ENCODE peak calls at places on chromosomes 5 and 9, in four cellular contexts. Y is naive thymus-derived CD4-positive, alpha-beta T cell; B is body of pancreas; G is H1. X is an unnamed sample.

GRCh38 chr5:65395526-65396155 is 86.1 kb downstream of the ADAMTS6 start:
- DNase-seq in Y (no peak), G (no peak), B (no peak), X (no peak)

GRCh38 chr9:94758844-94759243 is 32.3 kb downstream of the AOPEP start:
- DNase-seq in B (no peak), Y (no peak), G (no peak), X (no peak)

GRCh38 chr9:126151671-126152050 is 175.0 kb upstream of the MVB12B start:
- DNase-seq in B (no peak), G (no peak), Y (no peak), X (no peak)

GRCh38 chr9:36327903-36328302 is 69.7 kb upstream of the GNE start:
- DNase-seq in G (no peak), B (no peak), Y (no peak), X (no peak)

GRCh38 chr5:6187501-6187900 is 190.8 kb downstream of the MED10 start:
- DNase-seq in G (no peak), Y (no peak), B (no peak), X (no peak)

GRCh38 chr5:7271728-7272127 is 124.2 kb upstream of the ADCY2 start:
- DNase-seq in Y (no peak), B (no peak), G (no peak), X (no peak)

GRCh38 chr5:142747034-142747433 is 23.1 kb upstream of the ARHGAP26 start:
- DNase-seq in G (no peak), B (no peak), Y (no peak), X (no peak)

GRCh38 chr5:65760504-65761275 is 38.7 kb downstream of the NLN start:
- DNase-seq in Y (peak), G (no peak), B (peak), X (peak)

GRCh38 chr9:111399772-111400563 is 69.9 kb upstream of the OR2K2 start:
- DNase-seq in Y (no peak), G (peak), B (peak), X (no peak)

GRCh38 chr9:120109242-120109641 is 470.7 kb downstream of the CDK5RAP2 start:
- DNase-seq in B (no peak), G (peak), Y (no peak), X (no peak)

GRCh38 chr9:68625559-68625958 is 79.5 kb upstream of the PIP5K1B start:
- DNase-seq in G (no peak), B (peak), Y (no peak), X (no peak)

GRCh38 chr5:15387931-15388330 is 112.0 kb upstream of the FBXL7 start:
- DNase-seq in G (no peak), Y (no peak), B (no peak), X (no peak)

GRCh38 chr9:132301521-132301920 is 53.3 kb downstream of the SETX start:
- DNase-seq in Y (no peak), B (no peak), G (no peak), X (no peak)

GRCh38 chr5:28165116-28165515 is 1126.7 kb upstream of the CDH9 start:
- DNase-seq in Y (no peak), G (no peak), B (no peak), X (no peak)

GRCh38 chr5:147223951-147224791 is 10.7 kb upstream of the STK32A start:
- DNase-seq in Y (no peak), G (no peak), B (peak), X (peak)

GRCh38 chr9:121538221-121538620 is 38.6 kb upstream of the GGTA1 start:
- DNase-seq in G (no peak), B (no peak), Y (no peak), X (no peak)

GRCh38 chr5:138054863-138055558 is 22.1 kb upstream of the FAM13B start:
- DNase-seq in G (no peak), B (no peak), Y (no peak), X (no peak)

GRCh38 chr5:161058751-161059150 is 206.7 kb upstream of the ATP10B start:
- DNase-seq in Y (no peak), G (no peak), B (no peak), X (no peak)

GRCh38 chr9:16012621-16013020 is 459.8 kb downstream of the CCDC171 start:
- DNase-seq in B (no peak), G (no peak), Y (no peak), X (no peak)

GRCh38 chr5:3510642-3511041 is 85.0 kb upstream of the IRX1 start:
- DNase-seq in Y (no peak), G (no peak), B (no peak), X (no peak)

GRCh38 chr5:112546946-112547647 is 128.0 kb upstream of the EPB41L4A start:
- DNase-seq in G (no peak), Y (no peak), B (no peak), X (no peak)

GRCh38 chr5:41856644-41857491 is 13.4 kb downstream of the OXCT1 start:
- DNase-seq in G (peak), B (peak), Y (peak), X (peak)

GRCh38 chr5:107555425-107556090 is 115.2 kb downstream of the EFNA5 start:
- DNase-seq in G (no peak), Y (no peak), B (no peak), X (no peak)

GRCh38 chr5:130974284-130974683 is 190.8 kb downstream of the HINT1 start:
- DNase-seq in Y (no peak), B (no peak), G (no peak), X (no peak)

GRCh38 chr9:22049411-22049810 is 40.3 kb upstream of the CDKN2B start:
- DNase-seq in Y (no peak), B (no peak), G (no peak), X (no peak)

GRCh38 chr5:139707445-139708003 is 59.4 kb downstream of the CXXC5 start:
- DNase-seq in Y (no peak), G (no peak), B (no peak), X (no peak)

GRCh38 chr9:107707419-107707837 is 217.9 kb upstream of the KLF4 start:
- DNase-seq in Y (no peak), B (no peak), G (no peak), X (no peak)

GRCh38 chr5:28927559-28928326 is 1889.4 kb upstream of the CDH9 start:
- DNase-seq in G (no peak), Y (no peak), B (no peak), X (no peak)

GRCh38 chr5:167582263-167582662 is 709.2 kb upstream of the WWC1 start:
- DNase-seq in Y (no peak), B (no peak), G (no peak), X (no peak)

GRCh38 chr9:70510157-70510770 is 95.8 kb upstream of the KLF9 start:
- DNase-seq in B (peak), Y (no peak), G (peak), X (peak)

GRCh38 chr5:150642567-150642927 is 2.1 kb downstream of the SYNPO start:
- DNase-seq in Y (no peak), G (no peak), B (peak), X (peak)

GRCh38 chr9:99112750-99113417 is 8.0 kb downstream of the TGFBR1 start:
- DNase-seq in B (no peak), G (no peak), Y (peak), X (no peak)

GRCh38 chr9:16561121-16561520 is 309.3 kb downstream of the BNC2 start:
- DNase-seq in Y (no peak), G (no peak), B (no peak), X (no peak)

GRCh38 chr9:2231831-2232230 is 216.7 kb downstream of the SMARCA2 start:
- DNase-seq in Y (no peak), B (no peak), G (no peak), X (peak)

GRCh38 chr5:10456583-10457562 is 15.2 kb downstream of the ROPN1L start:
- DNase-seq in G (no peak), B (no peak), Y (no peak), X (no peak)

DNA sequence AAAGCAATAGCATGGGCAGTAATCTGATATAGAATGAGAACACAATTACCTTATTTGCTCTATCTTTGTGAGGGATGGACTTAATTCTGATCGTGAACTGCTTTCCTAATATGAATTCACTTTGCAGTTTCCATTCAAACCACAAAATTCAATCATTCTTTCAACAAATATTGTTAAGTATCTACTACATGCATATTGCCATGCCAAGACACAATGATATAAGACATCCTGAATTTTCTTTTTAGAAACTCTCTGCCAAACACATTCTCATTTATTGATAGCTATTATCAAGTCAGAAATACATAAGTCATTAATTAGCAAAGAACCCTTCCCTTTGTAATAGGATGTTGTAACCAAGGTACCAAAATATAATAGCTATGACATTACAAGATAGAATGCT is 121.6 kb upstream of the TARS1 start:
- DNase-seq in B (no peak), G (no peak), Y (no peak), X (no peak)
- H3K27ac ChIP-seq in B (no peak), G (no peak), Y (no peak), X (peak)

GRCh38 chr5:173237821-173238220 is 2.8 kb upstream of the NKX2-5 start:
- DNase-seq in Y (no peak), G (no peak), B (no peak), X (no peak)
- H3K4me3 ChIP-seq in Y (no peak), G (no peak), B (no peak), X (no peak)

GRCh38 chr5:119289413-119289812 is 66.4 kb upstream of the TNFAIP8 start:
- DNase-seq in B (no peak), Y (no peak), G (no peak), X (no peak)
- H3K27ac ChIP-seq in B (peak), Y (peak), G (no peak), X (no peak)

GRCh38 chr5:176653986-176654385 is 6.7 kb downstream of the TSPAN17 start:
- DNase-seq in Y (no peak), G (no peak), B (no peak), X (no peak)

GRCh38 chr5:176653401-176653800 is 6.1 kb downstream of the TSPAN17 start:
- DNase-seq in G (no peak), B (no peak), Y (no peak), X (no peak)

GRCh38 chr5:176650354-176650884 is 3.1 kb downstream of the TSPAN17 start:
- DNase-seq in B (no peak), Y (no peak), G (no peak), X (no peak)

GRCh38 chr5:176652136-176652535 is 4.9 kb downstream of the TSPAN17 start:
- DNase-seq in G (no peak), Y (no peak), B (no peak), X (no peak)

DNA sequence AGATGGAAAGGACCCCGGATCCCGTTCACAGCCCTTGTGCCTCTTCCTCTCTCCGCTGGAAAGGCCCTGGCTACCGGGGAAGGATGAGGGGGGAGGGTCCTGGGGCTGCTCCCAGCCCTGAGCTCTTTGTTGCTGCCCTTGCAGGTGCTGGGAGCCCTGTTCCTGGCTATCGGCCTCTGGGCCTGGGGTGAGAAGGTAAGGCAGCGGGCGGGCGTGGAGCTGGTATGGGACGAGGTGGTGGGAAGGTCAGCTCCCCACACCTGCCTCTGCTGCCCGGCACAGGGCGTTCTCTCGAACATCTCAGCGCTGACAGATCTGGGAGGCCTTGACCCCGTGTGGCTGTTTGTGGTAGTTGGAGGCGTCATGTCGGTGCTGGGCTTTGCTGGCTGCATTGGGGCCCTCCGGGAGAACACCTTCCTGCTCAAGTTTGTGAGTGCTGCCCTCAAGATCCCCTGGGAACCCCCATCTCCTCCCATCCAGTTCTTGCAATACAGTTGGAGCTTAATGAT is 4.2 kb downstream of the TSPAN17 start:
- DNase-seq in Y (no peak), B (no peak), G (no peak), X (no peak)
- H3K4me3 ChIP-seq in Y (no peak), B (no peak), G (no peak), X (no peak)